ENCODE peak calls at places on chromosomes 2 and 18, in four cellular contexts. One of them, this sample, is unnamed.

GRCh38 chr2:68726608-68727367 is 7.8 kb upstream of the ARHGAP25 start:
- DNase-seq in GM12891: peak
- DNase-seq in K562: no peak
- DNase-seq in GM12878: peak
- DNase-seq in this sample: peak

GRCh38 chr2:10410001-10410671 is 38.0 kb downstream of the ODC1 start:
- DNase-seq in GM12878: peak
- DNase-seq in GM12891: no peak
- DNase-seq in K562: no peak
- DNase-seq in this sample: peak

GRCh38 chr2:15112216-15112615 is 448.9 kb downstream of the NBAS start:
- DNase-seq in K562: no peak
- DNase-seq in GM12891: no peak
- DNase-seq in GM12878: no peak
- DNase-seq in this sample: no peak

GRCh38 chr2:208031608-208032019 is 6.3 kb upstream of the PLEKHM3 start:
- DNase-seq in GM12891: no peak
- DNase-seq in K562: no peak
- DNase-seq in GM12878: no peak
- DNase-seq in this sample: peak

GRCh38 chr2:133293544-133294270 is 274.6 kb downstream of the NCKAP5 start:
- DNase-seq in GM12878: no peak
- DNase-seq in GM12891: no peak
- DNase-seq in K562: no peak
- DNase-seq in this sample: no peak

GRCh38 chr2:180925700-180926099 is 54.7 kb upstream of the UBE2E3 start:
- DNase-seq in GM12878: no peak
- DNase-seq in K562: no peak
- DNase-seq in GM12891: no peak
- DNase-seq in this sample: no peak

GRCh38 chr2:218517434-218518206 is 50.5 kb downstream of the USP37 start:
- DNase-seq in GM12878: peak
- DNase-seq in K562: no peak
- DNase-seq in GM12891: no peak
- DNase-seq in this sample: no peak

GRCh38 chr2:96325038-96325883 is at the start of gene ITPRIPL1:
- DNase-seq in GM12878: no peak
- DNase-seq in K562: peak
- DNase-seq in GM12891: no peak
- DNase-seq in this sample: no peak

DNA sequence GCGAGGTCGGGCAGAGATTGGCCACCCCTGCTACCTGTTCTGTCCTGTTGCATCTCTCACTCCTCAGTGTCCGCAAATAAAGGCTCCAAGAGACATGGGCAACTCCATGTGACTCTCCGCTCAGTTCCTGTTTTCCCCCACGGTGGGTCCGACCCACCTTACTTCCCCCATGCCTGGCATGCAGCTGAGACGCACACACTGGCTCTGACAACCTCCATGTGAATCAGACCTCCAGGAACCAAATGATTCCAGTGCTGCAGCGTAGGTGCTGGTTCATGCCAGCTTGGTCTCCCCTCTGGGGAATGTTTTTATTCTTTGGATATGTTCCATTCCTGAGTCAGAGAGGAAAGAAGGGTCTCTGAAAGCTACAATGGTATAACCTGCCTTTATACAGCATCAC is 221.5 kb downstream of the SH3RF3 start:
- DNase-seq in GM12891: no peak
- DNase-seq in GM12878: no peak
- DNase-seq in K562: no peak
- DNase-seq in this sample: no peak
- TF ChIP-seq SPI1 in GM12891: no peak
- TF ChIP-seq SPI1 in GM12878: no peak
- TF ChIP-seq SPI1 in K562: no peak
- TF ChIP-seq SPI1 in this sample: no peak

GRCh38 chr18:58292675-58293074 is 248.6 kb downstream of the NEDD4L start:
- DNase-seq in GM12891: no peak
- DNase-seq in K562: no peak
- DNase-seq in GM12878: no peak
- DNase-seq in this sample: no peak
- TF ChIP-seq POLR2AphosphoS5 in GM12891: no peak
- TF ChIP-seq POLR2AphosphoS5 in K562: no peak
- TF ChIP-seq POLR2AphosphoS5 in GM12878: no peak
- TF ChIP-seq POLR2AphosphoS5 in this sample: no peak

DNA sequence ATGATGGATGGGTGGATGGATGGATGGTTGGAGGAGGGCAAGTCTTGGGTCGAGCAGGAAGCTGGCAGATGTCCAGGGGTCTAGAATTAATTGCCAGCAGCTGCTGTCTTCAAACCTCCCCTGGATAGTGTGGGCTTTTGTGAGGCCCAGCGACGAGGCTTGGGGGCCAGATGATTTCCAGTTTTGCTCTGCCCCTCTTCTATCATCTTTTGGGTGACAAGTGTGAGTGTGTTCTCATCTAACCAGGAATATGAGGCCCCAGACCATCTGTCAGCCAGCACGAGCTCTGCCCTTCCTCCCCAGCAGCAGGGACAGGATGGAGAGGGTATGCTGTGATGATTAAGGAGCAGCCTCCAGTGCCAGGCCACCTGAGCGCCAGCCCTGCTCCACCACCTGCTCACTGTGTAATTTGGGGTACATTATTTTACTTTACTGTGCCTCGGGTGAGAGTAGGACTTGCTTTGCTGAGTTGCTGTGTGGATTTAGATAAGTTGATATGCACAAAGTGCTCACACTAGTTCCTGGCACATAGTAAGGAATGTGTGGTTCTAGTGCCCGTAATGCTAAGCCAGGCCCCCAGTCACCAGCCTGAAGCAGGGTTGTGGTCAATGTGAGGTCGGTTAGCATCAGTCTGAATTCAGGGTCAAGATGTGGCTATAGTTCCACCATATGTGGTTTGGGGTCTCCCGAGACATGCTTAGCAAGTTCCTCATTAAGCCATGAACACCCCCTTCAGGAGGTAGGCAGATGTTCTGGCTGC is 251.1 kb downstream of the CYP26B1 start:
- DNase-seq in K562: no peak
- DNase-seq in GM12878: no peak
- DNase-seq in GM12891: no peak
- DNase-seq in this sample: no peak
- TF ChIP-seq SPI1 in K562: no peak
- TF ChIP-seq SPI1 in GM12878: no peak
- TF ChIP-seq SPI1 in GM12891: no peak
- TF ChIP-seq SPI1 in this sample: no peak

GRCh38 chr2:85774126-85774978 is 20.6 kb downstream of the ATOH8 start:
- DNase-seq in GM12891: no peak
- DNase-seq in K562: no peak
- DNase-seq in GM12878: no peak
- DNase-seq in this sample: no peak
- TF ChIP-seq POLR2AphosphoS5 in GM12891: no peak
- TF ChIP-seq POLR2AphosphoS5 in K562: no peak
- TF ChIP-seq POLR2AphosphoS5 in GM12878: no peak
- TF ChIP-seq POLR2AphosphoS5 in this sample: no peak

GRCh38 chr2:172458561-172459124 is 31.3 kb downstream of the ITGA6 start:
- DNase-seq in GM12891: no peak
- DNase-seq in GM12878: no peak
- DNase-seq in K562: no peak
- DNase-seq in this sample: no peak
- TF ChIP-seq SPI1 in GM12891: no peak
- TF ChIP-seq SPI1 in GM12878: no peak
- TF ChIP-seq SPI1 in K562: no peak
- TF ChIP-seq SPI1 in this sample: no peak

DNA sequence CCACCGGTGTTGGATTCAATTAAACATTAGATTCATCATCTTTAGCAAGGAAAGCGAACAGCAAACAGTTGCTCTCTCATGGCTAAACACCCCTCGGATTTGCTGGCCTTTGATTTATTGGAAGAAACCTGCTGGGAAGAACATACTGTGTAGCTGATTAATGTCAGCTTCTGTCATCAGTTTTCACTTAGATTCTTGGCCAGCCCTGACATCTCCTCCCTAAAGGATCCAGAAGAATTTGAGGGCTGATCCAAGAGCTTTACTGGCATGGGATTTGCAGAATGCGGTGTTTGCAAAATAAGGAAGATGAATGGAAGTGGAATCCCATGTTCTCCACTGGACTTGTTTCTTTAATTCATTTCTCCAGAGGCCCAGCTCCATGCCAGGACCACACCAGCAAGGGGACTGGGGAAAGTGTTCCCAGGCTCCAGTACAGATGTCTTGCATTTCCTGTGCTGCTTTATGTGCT is 80.5 kb downstream of the RDH14 start:
- DNase-seq in GM12878: no peak
- DNase-seq in GM12891: no peak
- DNase-seq in K562: no peak
- DNase-seq in this sample: no peak
- TF ChIP-seq POLR2AphosphoS5 in GM12878: no peak
- TF ChIP-seq POLR2AphosphoS5 in GM12891: no peak
- TF ChIP-seq POLR2AphosphoS5 in K562: no peak
- TF ChIP-seq POLR2AphosphoS5 in this sample: no peak

GRCh38 chr2:160308915-160309314 is 108.8 kb upstream of the ITGB6 start:
- DNase-seq in GM12891: no peak
- DNase-seq in GM12878: no peak
- DNase-seq in K562: no peak
- DNase-seq in this sample: no peak

GRCh38 chr2:160306985-160307384 is 106.9 kb upstream of the ITGB6 start:
- DNase-seq in K562: no peak
- DNase-seq in GM12891: no peak
- DNase-seq in GM12878: no peak
- DNase-seq in this sample: no peak

GRCh38 chr2:160309585-160309984 is 109.5 kb upstream of the ITGB6 start:
- DNase-seq in GM12891: no peak
- DNase-seq in GM12878: no peak
- DNase-seq in K562: no peak
- DNase-seq in this sample: no peak

GRCh38 chr2:160305081-160305750 is 105.1 kb upstream of the ITGB6 start:
- DNase-seq in GM12878: no peak
- DNase-seq in GM12891: no peak
- DNase-seq in K562: no peak
- DNase-seq in this sample: peak

GRCh38 chr2:160308476-160308875 is 108.4 kb upstream of the ITGB6 start:
- DNase-seq in GM12891: no peak
- DNase-seq in GM12878: no peak
- DNase-seq in K562: no peak
- DNase-seq in this sample: no peak
- TF ChIP-seq SPI1 in GM12891: no peak
- TF ChIP-seq SPI1 in GM12878: no peak
- TF ChIP-seq SPI1 in K562: no peak
- TF ChIP-seq SPI1 in this sample: no peak

DNA sequence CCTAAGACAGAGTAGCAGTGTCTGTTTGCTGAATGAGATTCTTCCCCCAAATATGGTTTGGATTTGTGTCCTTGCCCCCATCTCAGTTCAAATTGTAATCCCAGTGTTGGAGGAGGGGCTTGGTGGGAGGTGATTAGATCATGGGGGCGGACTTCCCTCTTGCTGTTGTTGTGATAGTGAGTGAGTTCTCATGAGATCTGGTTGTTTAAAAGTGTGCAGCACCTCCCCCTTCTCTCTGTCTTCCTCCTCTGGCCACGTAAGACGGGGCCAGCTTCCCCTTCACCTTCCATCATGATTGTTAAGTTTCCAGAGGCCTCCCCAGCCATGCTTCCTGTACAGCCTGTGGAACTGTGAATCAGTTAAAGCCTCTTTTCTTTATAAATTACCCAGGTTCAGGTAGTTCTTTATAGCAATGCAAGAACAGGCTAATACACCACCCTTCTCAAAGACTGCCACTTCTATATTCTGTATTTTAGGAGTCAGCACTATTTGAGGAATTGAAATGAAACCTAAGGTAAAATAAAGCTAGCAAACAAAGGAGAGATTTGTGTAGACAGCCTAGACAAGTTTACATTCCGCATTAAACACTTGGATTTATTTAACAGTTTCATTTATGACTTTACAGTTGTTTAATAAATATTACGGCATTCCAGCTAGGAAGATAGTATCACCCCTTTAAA is 21.6 kb downstream of the FBXO36 start:
- DNase-seq in GM12891: no peak
- DNase-seq in GM12878: no peak
- DNase-seq in K562: no peak
- DNase-seq in this sample: peak
- TF ChIP-seq POLR2AphosphoS5 in GM12891: no peak
- TF ChIP-seq POLR2AphosphoS5 in GM12878: no peak
- TF ChIP-seq POLR2AphosphoS5 in K562: no peak
- TF ChIP-seq POLR2AphosphoS5 in this sample: no peak

GRCh38 chr2:146748046-146748445 is 1096.8 kb upstream of the ACVR2A start:
- DNase-seq in K562: no peak
- DNase-seq in GM12891: no peak
- DNase-seq in GM12878: no peak
- DNase-seq in this sample: no peak
- TF ChIP-seq SPI1 in K562: no peak
- TF ChIP-seq SPI1 in GM12891: no peak
- TF ChIP-seq SPI1 in GM12878: no peak
- TF ChIP-seq SPI1 in this sample: no peak

This sample was measured in HL-60.